ENCODE peak calls at places on chromosomes 12 and 14, in eight cellular contexts. N is tibial artery, C is GM10248, M is AG04449, Z is cardiac fibroblast, Q is foreskin fibroblast, J is suprapubic skin, X is MM.1S. F is an unnamed sample.

GRCh38 chr14:23306113-23306411 is 571 bp upstream of the BCL2L2 start:
- DNase-seq in Q (no peak), M (no peak), Z (no peak), J (no peak), C (no peak), N (no peak), X (no peak), F (no peak)

GRCh38 chr12:49698619-49699545 is 8.3 kb downstream of the FMNL3 start:
- DNase-seq in M (no peak), N (peak; percentile 24), J (no peak), Q (peak; percentile 43), C (peak; percentile 71), Z (peak; percentile 57), X (peak; percentile 61), F (no peak)

GRCh38 chr12:132638541-132639408 is 20.2 kb downstream of the P2RX2 start:
- DNase-seq in J (no peak), X (no peak), Q (peak; percentile 84), Z (peak; percentile 69), M (peak; percentile 10), N (peak; percentile 41), C (peak; percentile 54), F (no peak)

GRCh38 chr12:77685112-77685511 is 145.6 kb upstream of the NAV3 start:
- DNase-seq in Z (peak; percentile 85), Q (peak; percentile 70), M (peak; percentile 49), J (no peak), C (peak; percentile 18), N (peak; percentile 31), X (peak; percentile 72), F (no peak)

GRCh38 chr12:8609061-8609570 is 3.5 kb downstream of the AICDA start:
- DNase-seq in M (peak; percentile 10), N (no peak), C (no peak), X (no peak), Z (peak; percentile 77), J (no peak), Q (peak; percentile 18), F (no peak)

GRCh38 chr14:103716091-103716801 is 636 bp downstream of the ZFYVE21 start:
- DNase-seq in X (peak; percentile 7), M (no peak), C (peak; percentile 50), N (no peak), Q (no peak), J (no peak), Z (peak; percentile 21), F (no peak)

GRCh38 chr14:38964630-38965029 is 138.4 kb downstream of the SEC23A start:
- DNase-seq in Q (no peak), C (no peak), J (no peak), M (peak; percentile 23), N (no peak), Z (peak; percentile 18), X (no peak), F (no peak)

GRCh38 chr12:68883151-68883550 is 49.8 kb downstream of the CPM start:
- DNase-seq in J (no peak), Q (no peak), C (no peak), X (no peak), N (no peak), Z (no peak), M (no peak), F (no peak)

GRCh38 chr14:51818748-51819386 is 41.5 kb upstream of the GNG2 start:
- DNase-seq in N (no peak), J (no peak), Z (no peak), X (no peak), C (no peak), Q (no peak), M (no peak), F (no peak)

GRCh38 chr14:99481745-99482099 is 513 bp downstream of the CCNK start:
- DNase-seq in X (peak; percentile 8), Z (peak; percentile 43), J (no peak), Q (no peak), M (no peak), C (no peak), N (peak; percentile 27), F (no peak)

GRCh38 chr12:25645421-25645820 is 92.3 kb upstream of the LMNTD1 start:
- DNase-seq in C (no peak), N (no peak), J (no peak), Z (no peak), X (no peak), M (no peak), Q (no peak), F (no peak)

GRCh38 chr12:105534068-105534467 is 203.6 kb downstream of the C12orf75 start:
- DNase-seq in J (no peak), Q (no peak), Z (no peak), X (no peak), C (no peak), M (no peak), N (no peak), F (no peak)

GRCh38 chr14:58824106-58824505 is 186.3 kb downstream of the DACT1 start:
- DNase-seq in Z (no peak), N (no peak), X (no peak), C (no peak), M (no peak), J (no peak), Q (peak; percentile 20), F (no peak)

GRCh38 chr14:79842270-79842669 is 369.0 kb downstream of the DIO2 start:
- DNase-seq in M (peak; percentile 34), X (no peak), Q (peak; percentile 6), Z (peak; percentile 63), J (no peak), C (no peak), N (peak; percentile 60), F (no peak)

GRCh38 chr12:106986625-106987389 is at the start of gene MTERF2:
- DNase-seq in N (peak; percentile 94), X (peak; percentile 91), Q (peak; percentile 95), Z (peak; percentile 95), M (peak; percentile 57), C (peak; percentile 96), J (peak; percentile 96), F (peak; percentile 75)

GRCh38 chr14:76351941-76352340 is 24.0 kb upstream of the ESRRB start:
- DNase-seq in J (no peak), M (no peak), C (no peak), Q (no peak), Z (no peak), N (no peak), X (no peak), F (no peak)

GRCh38 chr14:58587271-58587670 is 50.5 kb upstream of the DACT1 start:
- DNase-seq in Z (peak; percentile 78), Q (peak; percentile 7), C (no peak), X (no peak), N (no peak), M (peak; percentile 54), J (no peak), F (no peak)

GRCh38 chr14:24965934-24966593 is 83.9 kb downstream of the STXBP6 start:
- DNase-seq in Z (peak; percentile 81), X (no peak), N (peak; percentile 61), Q (peak; percentile 86), M (peak; percentile 49), J (no peak), C (no peak), F (no peak)

GRCh38 chr14:96097752-96098151 is 58.6 kb downstream of the C14orf132 start:
- DNase-seq in N (peak; percentile 8), C (no peak), J (peak; percentile 43), Q (no peak), M (no peak), Z (no peak), X (no peak), F (no peak)

GRCh38 chr14:96100171-96101064 is 61.3 kb downstream of the C14orf132 start:
- DNase-seq in Q (peak; percentile 74), X (peak; percentile 24), N (peak; percentile 70), J (peak; percentile 91), C (peak; percentile 79), Z (peak; percentile 86), M (no peak), F (peak; percentile 68)

GRCh38 chr14:96096639-96097610 is 57.8 kb downstream of the C14orf132 start:
- DNase-seq in Z (no peak), N (peak; percentile 16), Q (no peak), C (no peak), X (no peak), J (peak; percentile 77), M (no peak), F (no peak)

GRCh38 chr14:96098309-96098998 is 59.3 kb downstream of the C14orf132 start:
- DNase-seq in Q (peak; percentile 62), Z (peak; percentile 78), J (peak; percentile 78), C (no peak), X (peak; percentile 23), M (no peak), N (peak; percentile 35), F (no peak)

DNA sequence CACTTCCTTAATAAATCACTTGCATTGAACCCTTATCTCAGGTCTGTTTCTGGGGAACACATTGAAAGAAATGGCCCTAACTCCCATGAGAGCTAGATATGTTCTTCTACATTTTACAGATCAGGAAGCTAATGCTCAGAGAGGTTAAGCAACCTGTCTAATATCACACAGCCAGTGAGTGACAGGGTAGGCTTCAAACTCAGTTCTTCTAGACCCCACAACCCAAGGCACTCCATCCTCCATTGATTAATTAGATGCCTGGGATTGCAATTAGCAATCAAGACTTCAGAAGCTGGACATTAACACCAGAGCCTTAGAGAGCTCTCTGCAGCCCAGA is 59.8 kb downstream of the C14orf132 start:
- DNase-seq in C (no peak), J (no peak), Q (no peak), X (no peak), Z (no peak), N (peak; percentile 7), M (no peak), F (peak; percentile 3)
- TF ChIP-seq CTCF in C (no peak), J (no peak), Q (no peak), X (no peak), Z (no peak), N (no peak), M (no peak), F (no peak)

GRCh38 chr12:124567673-124568373 is 411 bp upstream of the NCOR2 start:
- DNase-seq in M (peak; percentile 83), C (peak; percentile 93), X (peak; percentile 67), N (peak; percentile 94), J (peak; percentile 94), Q (peak; percentile 97), Z (peak; percentile 99), F (peak; percentile 76)
- TF ChIP-seq CTCF in M (peak; percentile 29), C (peak; percentile 22), X (no peak), N (peak; percentile 14), J (no peak), Q (no peak), Z (no peak), F (no peak)

DNA sequence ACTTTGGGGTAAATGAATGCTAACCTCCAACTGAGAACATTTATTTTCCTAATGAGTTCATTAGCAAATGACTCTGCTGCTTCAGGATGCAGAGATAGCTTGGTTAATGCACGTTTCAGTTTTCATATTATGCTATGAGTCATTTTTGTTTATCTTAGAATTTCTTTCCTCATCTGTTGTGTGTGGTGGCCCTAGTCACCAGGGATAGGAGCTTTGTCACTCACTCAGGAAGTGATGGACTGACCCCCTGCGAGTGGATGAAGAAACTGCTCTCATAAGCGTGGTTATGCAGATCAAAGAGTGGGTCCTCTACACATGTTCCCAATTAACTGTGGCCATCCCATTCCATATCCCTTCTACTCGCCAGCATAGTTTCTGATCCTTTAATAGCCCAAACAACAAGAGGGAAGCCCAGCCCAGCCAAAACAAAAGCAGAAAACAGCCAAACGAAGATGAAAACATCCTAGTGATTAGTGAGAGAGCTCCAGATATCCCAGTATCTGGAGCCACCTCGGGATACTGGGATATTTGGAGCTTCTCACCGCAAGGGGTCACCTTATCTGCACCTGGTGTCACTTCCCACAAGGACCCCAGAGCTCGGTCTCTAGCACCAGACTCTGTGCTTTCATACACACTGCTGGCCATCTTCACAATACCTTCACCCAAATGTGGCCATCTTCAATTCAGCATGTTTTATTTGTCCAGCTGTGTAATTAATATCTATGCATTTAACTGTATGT is 8.6 kb downstream of the TC2N start:
- DNase-seq in Z (peak; percentile 52), N (peak; percentile 47), J (no peak), X (no peak), Q (peak; percentile 91), C (peak; percentile 39), M (no peak), F (no peak)
- TF ChIP-seq CTCF in Z (peak; percentile 8), N (no peak), J (no peak), X (no peak), Q (no peak), C (peak; percentile 47), M (no peak), F (no peak)

GRCh38 chr12:29844667-29845066 is 60.9 kb upstream of the TMTC1 start:
- DNase-seq in Z (peak; percentile 10), M (no peak), C (no peak), X (no peak), Q (peak; percentile 4), N (no peak), J (no peak), F (no peak)
- TF ChIP-seq CTCF in Z (peak; percentile 19), M (no peak), C (no peak), X (no peak), Q (no peak), N (no peak), J (no peak), F (no peak)